ENCODE peak calls at places on chromosome 5, in four cellular contexts. One of them, this sample, is unnamed.

GRCh38 chr5:76622973-76623596 is at the start of gene F2RL2:
- DNase-seq in WTC11: no peak
- DNase-seq in IMR-90: peak
- DNase-seq in CD8-positive, alpha-beta T cell: no peak
- DNase-seq in this sample: peak

GRCh38 chr5:66425842-66426241 is 170.4 kb upstream of the MAST4 start:
- DNase-seq in CD8-positive, alpha-beta T cell: no peak
- DNase-seq in WTC11: no peak
- DNase-seq in IMR-90: no peak
- DNase-seq in this sample: no peak

GRCh38 chr5:159336586-159337290 is 6.5 kb upstream of the IL12B start:
- DNase-seq in IMR-90: no peak
- DNase-seq in WTC11: no peak
- DNase-seq in CD8-positive, alpha-beta T cell: no peak
- DNase-seq in this sample: no peak

GRCh38 chr5:74865293-74865798 is 841 bp downstream of the FAM169A start:
- DNase-seq in WTC11: no peak
- DNase-seq in IMR-90: no peak
- DNase-seq in CD8-positive, alpha-beta T cell: no peak
- DNase-seq in this sample: no peak

GRCh38 chr5:181187500-181188213 is 17.3 kb downstream of the TRIM7 start:
- DNase-seq in IMR-90: peak
- DNase-seq in WTC11: peak
- DNase-seq in CD8-positive, alpha-beta T cell: no peak
- DNase-seq in this sample: peak

GRCh38 chr5:142717582-142718215 is 31.8 kb upstream of the FGF1 start:
- DNase-seq in IMR-90: peak
- DNase-seq in WTC11: no peak
- DNase-seq in CD8-positive, alpha-beta T cell: no peak
- DNase-seq in this sample: peak

GRCh38 chr5:107469485-107469884 is 201.3 kb downstream of the EFNA5 start:
- DNase-seq in WTC11: no peak
- DNase-seq in CD8-positive, alpha-beta T cell: no peak
- DNase-seq in IMR-90: peak
- DNase-seq in this sample: no peak

GRCh38 chr5:169581580-169582227 is 1.9 kb upstream of the SPDL1 start:
- DNase-seq in CD8-positive, alpha-beta T cell: peak
- DNase-seq in WTC11: peak
- DNase-seq in IMR-90: peak
- DNase-seq in this sample: peak

GRCh38 chr5:172492991-172493390 is 38.7 kb upstream of the SH3PXD2B start:
- DNase-seq in CD8-positive, alpha-beta T cell: no peak
- DNase-seq in IMR-90: no peak
- DNase-seq in WTC11: no peak
- DNase-seq in this sample: no peak

GRCh38 chr5:177225798-177226197 is 77.7 kb downstream of the RAB24 start:
- DNase-seq in WTC11: no peak
- DNase-seq in IMR-90: no peak
- DNase-seq in CD8-positive, alpha-beta T cell: no peak
- DNase-seq in this sample: no peak

GRCh38 chr5:177231479-177232250 is 71.9 kb downstream of the RAB24 start:
- DNase-seq in CD8-positive, alpha-beta T cell: no peak
- DNase-seq in IMR-90: no peak
- DNase-seq in WTC11: no peak
- DNase-seq in this sample: no peak

GRCh38 chr5:177230660-177231059 is 72.9 kb downstream of the RAB24 start:
- DNase-seq in CD8-positive, alpha-beta T cell: no peak
- DNase-seq in IMR-90: no peak
- DNase-seq in WTC11: no peak
- DNase-seq in this sample: no peak

GRCh38 chr5:177228751-177229150 is 74.8 kb downstream of the RAB24 start:
- DNase-seq in WTC11: no peak
- DNase-seq in CD8-positive, alpha-beta T cell: no peak
- DNase-seq in IMR-90: no peak
- DNase-seq in this sample: no peak

DNA sequence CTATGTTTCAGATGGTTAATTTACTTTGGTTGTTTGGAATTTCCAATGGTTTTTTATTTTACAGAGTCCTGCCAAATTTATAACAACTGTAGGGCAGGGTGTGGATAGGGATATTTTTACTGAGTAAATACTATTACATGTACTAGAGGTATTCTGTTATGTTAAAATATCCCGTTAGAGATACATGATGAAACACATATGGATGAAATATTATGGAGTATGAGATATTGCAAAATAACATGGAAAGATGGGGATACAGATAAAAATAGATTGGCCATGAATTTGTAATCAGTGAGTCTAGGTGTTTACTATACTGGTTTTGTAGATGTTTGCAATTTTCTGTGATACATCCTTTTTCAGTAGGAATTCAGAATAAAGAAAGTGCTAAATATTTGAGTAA is 76.6 kb downstream of the RAB24 start:
- DNase-seq in IMR-90: no peak
- DNase-seq in WTC11: no peak
- DNase-seq in CD8-positive, alpha-beta T cell: no peak
- DNase-seq in this sample: no peak
- TF ChIP-seq CTCF in IMR-90: no peak
- TF ChIP-seq CTCF in WTC11: no peak
- TF ChIP-seq CTCF in CD8-positive, alpha-beta T cell: no peak
- TF ChIP-seq CTCF in this sample: no peak

GRCh38 chr5:60395712-60396329 is 304.1 kb downstream of the DEPDC1B start:
- DNase-seq in IMR-90: no peak
- DNase-seq in CD8-positive, alpha-beta T cell: no peak
- DNase-seq in WTC11: peak
- DNase-seq in this sample: no peak
- TF ChIP-seq CTCF in IMR-90: peak
- TF ChIP-seq CTCF in CD8-positive, alpha-beta T cell: no peak
- TF ChIP-seq CTCF in WTC11: no peak
- TF ChIP-seq CTCF in this sample: peak

GRCh38 chr5:96256795-96257470 is 176.1 kb downstream of the PCSK1 start:
- DNase-seq in WTC11: no peak
- DNase-seq in IMR-90: peak
- DNase-seq in CD8-positive, alpha-beta T cell: no peak
- DNase-seq in this sample: no peak
- TF ChIP-seq CTCF in WTC11: no peak
- TF ChIP-seq CTCF in IMR-90: peak
- TF ChIP-seq CTCF in CD8-positive, alpha-beta T cell: no peak
- TF ChIP-seq CTCF in this sample: no peak

GRCh38 chr5:151773979-151774378 is 2.2 kb downstream of the G3BP1 start:
- DNase-seq in CD8-positive, alpha-beta T cell: no peak
- DNase-seq in IMR-90: no peak
- DNase-seq in WTC11: no peak
- DNase-seq in this sample: no peak

GRCh38 chr5:151772029-151772867 is 494 bp downstream of the G3BP1 start:
- DNase-seq in WTC11: peak
- DNase-seq in CD8-positive, alpha-beta T cell: peak
- DNase-seq in IMR-90: no peak
- DNase-seq in this sample: peak

GRCh38 chr5:151770383-151771258 is 1.1 kb upstream of the G3BP1 start:
- DNase-seq in IMR-90: peak
- DNase-seq in CD8-positive, alpha-beta T cell: peak
- DNase-seq in WTC11: peak
- DNase-seq in this sample: peak

GRCh38 chr5:151772868-151773561 is 1.3 kb downstream of the G3BP1 start:
- DNase-seq in CD8-positive, alpha-beta T cell: no peak
- DNase-seq in IMR-90: peak
- DNase-seq in WTC11: no peak
- DNase-seq in this sample: peak

GRCh38 chr5:151771259-151772028 is at the start of gene G3BP1:
- DNase-seq in IMR-90: peak
- DNase-seq in WTC11: peak
- DNase-seq in CD8-positive, alpha-beta T cell: peak
- DNase-seq in this sample: peak
- TF ChIP-seq CTCF in IMR-90: peak
- TF ChIP-seq CTCF in WTC11: no peak
- TF ChIP-seq CTCF in CD8-positive, alpha-beta T cell: peak
- TF ChIP-seq CTCF in this sample: peak

GRCh38 chr5:144680711-144681110 is 510.0 kb downstream of the KCTD16 start:
- DNase-seq in IMR-90: no peak
- DNase-seq in CD8-positive, alpha-beta T cell: no peak
- DNase-seq in WTC11: no peak
- DNase-seq in this sample: no peak

DNA sequence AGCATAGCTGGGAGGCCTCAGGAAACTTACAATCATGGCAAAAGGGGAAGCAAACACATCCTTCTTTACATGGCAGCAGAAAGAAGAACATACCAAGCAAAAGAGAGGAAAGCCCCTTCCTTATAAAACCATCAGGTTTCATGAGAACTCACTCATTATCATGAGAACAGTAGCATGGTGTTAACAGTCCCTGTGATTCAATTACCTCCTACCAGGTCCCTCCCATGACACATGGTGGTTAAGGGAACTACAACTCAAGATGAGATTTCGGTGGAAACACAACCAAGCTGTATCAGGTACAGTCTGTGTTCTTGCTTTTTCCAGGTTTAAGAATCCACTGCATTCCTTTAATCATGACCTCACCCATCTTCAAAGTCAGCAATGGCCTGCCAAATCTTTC is 514.2 kb downstream of the KCTD16 start:
- DNase-seq in WTC11: no peak
- DNase-seq in IMR-90: no peak
- DNase-seq in CD8-positive, alpha-beta T cell: no peak
- DNase-seq in this sample: no peak
- TF ChIP-seq CTCF in WTC11: no peak
- TF ChIP-seq CTCF in IMR-90: no peak
- TF ChIP-seq CTCF in CD8-positive, alpha-beta T cell: no peak
- TF ChIP-seq CTCF in this sample: no peak

This sample was measured in endothelial cell.